ENCODE peak calls at places on chromosomes 5 and 9, in seven cellular contexts. One of them, this sample, is unnamed.

GRCh38 chr9:38644601-38645000 is 24.2 kb upstream of the ANKRD18A start:
- DNase-seq in GM12878: no peak
- DNase-seq in GM12891: no peak
- DNase-seq in H1: no peak
- DNase-seq in HepG2: no peak
- DNase-seq in K562: no peak
- DNase-seq in SK-N-SH: no peak
- DNase-seq in this sample: no peak

GRCh38 chr9:114392749-114393112 is 4.9 kb upstream of the AKNA start:
- DNase-seq in GM12878: no peak
- DNase-seq in GM12891: no peak
- DNase-seq in H1: no peak
- DNase-seq in HepG2: no peak
- DNase-seq in K562: peak
- DNase-seq in SK-N-SH: no peak
- DNase-seq in this sample: no peak

GRCh38 chr5:176776141-176776865 is 34.1 kb upstream of the UNC5A start:
- DNase-seq in GM12878: no peak
- DNase-seq in GM12891: no peak
- DNase-seq in H1: no peak
- DNase-seq in HepG2: no peak
- DNase-seq in K562: no peak
- DNase-seq in SK-N-SH: no peak
- DNase-seq in this sample: no peak

GRCh38 chr5:38783011-38783551 is 62.7 kb upstream of the OSMR start:
- DNase-seq in GM12878: no peak
- DNase-seq in GM12891: no peak
- DNase-seq in H1: no peak
- DNase-seq in HepG2: peak
- DNase-seq in K562: no peak
- DNase-seq in SK-N-SH: no peak
- DNase-seq in this sample: no peak

GRCh38 chr5:92559743-92560142 is 1021.3 kb downstream of the NR2F1-AS1 start:
- DNase-seq in GM12878: no peak
- DNase-seq in GM12891: no peak
- DNase-seq in H1: no peak
- DNase-seq in HepG2: no peak
- DNase-seq in K562: no peak
- DNase-seq in SK-N-SH: no peak
- DNase-seq in this sample: no peak

GRCh38 chr9:84647699-84648098 is 21.8 kb upstream of the NTRK2 start:
- DNase-seq in GM12878: no peak
- DNase-seq in GM12891: no peak
- DNase-seq in H1: no peak
- DNase-seq in HepG2: no peak
- DNase-seq in K562: no peak
- DNase-seq in SK-N-SH: no peak
- DNase-seq in this sample: no peak

GRCh38 chr5:127290019-127290945 is at the start of gene MEGF10:
- DNase-seq in GM12878: no peak
- DNase-seq in GM12891: peak
- DNase-seq in H1: no peak
- DNase-seq in HepG2: peak
- DNase-seq in K562: peak
- DNase-seq in SK-N-SH: peak
- DNase-seq in this sample: peak

GRCh38 chr9:107667700-107668099 is 178.1 kb upstream of the KLF4 start:
- DNase-seq in GM12878: no peak
- DNase-seq in GM12891: no peak
- DNase-seq in H1: no peak
- DNase-seq in HepG2: no peak
- DNase-seq in K562: no peak
- DNase-seq in SK-N-SH: no peak
- DNase-seq in this sample: no peak

GRCh38 chr5:15573594-15573993 is 73.6 kb downstream of the FBXL7 start:
- DNase-seq in GM12878: no peak
- DNase-seq in GM12891: no peak
- DNase-seq in H1: no peak
- DNase-seq in HepG2: no peak
- DNase-seq in K562: no peak
- DNase-seq in SK-N-SH: no peak
- DNase-seq in this sample: no peak

GRCh38 chr5:97150401-97150800 is 8.0 kb upstream of the LIX1 start:
- DNase-seq in GM12878: no peak
- DNase-seq in GM12891: no peak
- DNase-seq in H1: no peak
- DNase-seq in HepG2: no peak
- DNase-seq in K562: no peak
- DNase-seq in SK-N-SH: no peak
- DNase-seq in this sample: no peak

GRCh38 chr9:134960701-134961181 is 43.0 kb upstream of the FCN1 start:
- DNase-seq in GM12878: no peak
- DNase-seq in GM12891: no peak
- DNase-seq in H1: no peak
- DNase-seq in HepG2: no peak
- DNase-seq in K562: no peak
- DNase-seq in SK-N-SH: no peak
- DNase-seq in this sample: no peak

GRCh38 chr5:149423287-149424268 is 44.5 kb upstream of the IL17B start:
- DNase-seq in GM12878: no peak
- DNase-seq in GM12891: no peak
- DNase-seq in H1: no peak
- DNase-seq in HepG2: peak
- DNase-seq in K562: no peak
- DNase-seq in SK-N-SH: peak
- DNase-seq in this sample: no peak

GRCh38 chr5:11139471-11139870 is 378.4 kb upstream of the DAP start:
- DNase-seq in GM12878: no peak
- DNase-seq in GM12891: no peak
- DNase-seq in H1: no peak
- DNase-seq in HepG2: no peak
- DNase-seq in K562: no peak
- DNase-seq in SK-N-SH: no peak
- DNase-seq in this sample: no peak

GRCh38 chr9:72903103-72903502 is 49.8 kb downstream of the ALDH1A1 start:
- DNase-seq in GM12878: no peak
- DNase-seq in GM12891: no peak
- DNase-seq in H1: no peak
- DNase-seq in HepG2: no peak
- DNase-seq in K562: no peak
- DNase-seq in SK-N-SH: no peak
- DNase-seq in this sample: no peak

GRCh38 chr9:102113191-102113590 is 374.7 kb upstream of the GRIN3A start:
- DNase-seq in GM12878: no peak
- DNase-seq in GM12891: no peak
- DNase-seq in H1: no peak
- DNase-seq in HepG2: no peak
- DNase-seq in K562: no peak
- DNase-seq in SK-N-SH: no peak
- DNase-seq in this sample: no peak

GRCh38 chr5:127582723-127583370 is 65.4 kb downstream of the PRRC1 start:
- DNase-seq in GM12878: no peak
- DNase-seq in GM12891: no peak
- DNase-seq in H1: no peak
- DNase-seq in HepG2: no peak
- DNase-seq in K562: no peak
- DNase-seq in SK-N-SH: no peak
- DNase-seq in this sample: no peak

GRCh38 chr9:113634597-113635515 is 171.3 kb downstream of the RGS3 start:
- DNase-seq in GM12878: no peak
- DNase-seq in GM12891: no peak
- DNase-seq in H1: no peak
- DNase-seq in HepG2: peak
- DNase-seq in K562: no peak
- DNase-seq in SK-N-SH: no peak
- DNase-seq in this sample: no peak

GRCh38 chr5:176531902-176532493 is 5.2 kb downstream of the RNF44 start:
- DNase-seq in GM12878: no peak
- DNase-seq in GM12891: no peak
- DNase-seq in H1: no peak
- DNase-seq in HepG2: no peak
- DNase-seq in K562: no peak
- DNase-seq in SK-N-SH: no peak
- DNase-seq in this sample: no peak

GRCh38 chr9:133256686-133257091 is 18.3 kb downstream of the ABO start:
- DNase-seq in GM12878: no peak
- DNase-seq in GM12891: no peak
- DNase-seq in H1: no peak
- DNase-seq in HepG2: no peak
- DNase-seq in K562: no peak
- DNase-seq in SK-N-SH: no peak
- DNase-seq in this sample: no peak

GRCh38 chr9:130901498-130902203 is 5.0 kb upstream of the QRFP start:
- DNase-seq in GM12878: no peak
- DNase-seq in GM12891: no peak
- DNase-seq in H1: no peak
- DNase-seq in HepG2: no peak
- DNase-seq in K562: peak
- DNase-seq in SK-N-SH: no peak
- DNase-seq in this sample: no peak

GRCh38 chr9:135661801-135662560 is 1.1 kb upstream of the LCN9 start:
- DNase-seq in GM12878: no peak
- DNase-seq in GM12891: no peak
- DNase-seq in H1: no peak
- DNase-seq in HepG2: no peak
- DNase-seq in K562: no peak
- DNase-seq in SK-N-SH: peak
- DNase-seq in this sample: no peak

GRCh38 chr9:19154135-19154612 is 26.9 kb upstream of the PLIN2 start:
- DNase-seq in GM12878: no peak
- DNase-seq in GM12891: no peak
- DNase-seq in H1: no peak
- DNase-seq in HepG2: peak
- DNase-seq in K562: peak
- DNase-seq in SK-N-SH: no peak
- DNase-seq in this sample: no peak

DNA sequence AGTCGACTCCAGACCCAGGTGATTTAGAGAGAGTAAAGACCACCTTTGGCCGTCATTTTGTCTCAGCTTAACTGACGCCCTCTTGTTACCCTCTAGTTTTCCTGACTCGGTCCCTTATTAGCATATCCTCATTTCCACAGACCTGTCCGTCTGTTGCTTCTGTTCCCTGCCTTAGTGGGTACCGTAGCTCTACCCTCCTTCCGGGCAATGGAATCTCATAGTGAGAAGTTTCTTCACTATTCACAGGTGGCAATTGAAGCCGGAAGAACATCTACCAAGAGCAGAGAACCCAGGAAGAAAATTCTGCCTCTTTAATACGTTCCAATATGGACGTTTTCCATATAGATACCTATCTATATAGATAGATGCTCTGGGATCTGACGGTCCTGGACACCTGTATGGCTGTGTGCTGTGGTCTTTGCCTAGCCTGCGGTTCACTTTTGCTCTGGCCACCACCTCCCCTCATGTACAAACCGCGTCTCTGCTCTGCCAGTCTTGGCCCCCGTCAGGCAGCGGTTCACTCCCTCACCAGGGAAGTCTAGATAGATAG is 652 bp upstream of the TMEM161B start:
- DNase-seq in GM12878: peak
- DNase-seq in GM12891: no peak
- DNase-seq in H1: no peak
- DNase-seq in HepG2: peak
- DNase-seq in K562: no peak
- DNase-seq in SK-N-SH: peak
- DNase-seq in this sample: no peak
- TF ChIP-seq TAF1 in GM12878: no peak
- TF ChIP-seq TAF1 in GM12891: no peak
- TF ChIP-seq TAF1 in H1: no peak
- TF ChIP-seq TAF1 in HepG2: no peak
- TF ChIP-seq TAF1 in K562: no peak
- TF ChIP-seq TAF1 in SK-N-SH: no peak
- TF ChIP-seq TAF1 in this sample: no peak

GRCh38 chr9:75452512-75452911 is 364.2 kb downstream of the OSTF1 start:
- DNase-seq in GM12878: no peak
- DNase-seq in GM12891: no peak
- DNase-seq in H1: no peak
- DNase-seq in HepG2: no peak
- DNase-seq in K562: no peak
- DNase-seq in SK-N-SH: no peak
- DNase-seq in this sample: no peak
- TF ChIP-seq POLR2AphosphoS5 in GM12878: no peak
- TF ChIP-seq POLR2AphosphoS5 in GM12891: no peak
- TF ChIP-seq POLR2AphosphoS5 in H1: no peak
- TF ChIP-seq POLR2AphosphoS5 in HepG2: no peak
- TF ChIP-seq POLR2AphosphoS5 in K562: no peak
- TF ChIP-seq POLR2AphosphoS5 in SK-N-SH: no peak
- TF ChIP-seq POLR2AphosphoS5 in this sample: no peak

DNA sequence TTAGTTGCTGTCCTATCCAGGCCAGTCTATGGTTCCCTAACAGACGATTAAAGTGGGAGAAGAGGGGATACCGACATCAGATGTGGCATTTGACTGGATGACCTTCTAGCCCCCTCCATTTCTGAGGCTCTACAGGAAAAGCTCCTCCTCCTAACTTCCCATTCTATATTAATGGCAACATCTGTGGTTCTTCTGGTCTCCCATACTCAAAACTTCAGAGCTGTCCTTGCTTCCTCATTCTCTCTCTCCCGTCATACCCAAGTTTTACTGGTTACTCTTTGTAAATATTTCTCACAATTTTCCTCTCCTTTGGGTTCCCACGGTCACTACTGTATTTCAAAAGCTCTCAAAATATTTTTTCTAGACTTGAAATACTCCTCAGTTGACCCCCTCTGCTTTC is 36.0 kb upstream of the IL7R start:
- DNase-seq in GM12878: no peak
- DNase-seq in GM12891: no peak
- DNase-seq in H1: no peak
- DNase-seq in HepG2: no peak
- DNase-seq in K562: no peak
- DNase-seq in SK-N-SH: no peak
- DNase-seq in this sample: no peak
- TF ChIP-seq TAF1 in GM12878: no peak
- TF ChIP-seq TAF1 in GM12891: no peak
- TF ChIP-seq TAF1 in H1: no peak
- TF ChIP-seq TAF1 in HepG2: no peak
- TF ChIP-seq TAF1 in K562: no peak
- TF ChIP-seq TAF1 in SK-N-SH: no peak
- TF ChIP-seq TAF1 in this sample: no peak

DNA sequence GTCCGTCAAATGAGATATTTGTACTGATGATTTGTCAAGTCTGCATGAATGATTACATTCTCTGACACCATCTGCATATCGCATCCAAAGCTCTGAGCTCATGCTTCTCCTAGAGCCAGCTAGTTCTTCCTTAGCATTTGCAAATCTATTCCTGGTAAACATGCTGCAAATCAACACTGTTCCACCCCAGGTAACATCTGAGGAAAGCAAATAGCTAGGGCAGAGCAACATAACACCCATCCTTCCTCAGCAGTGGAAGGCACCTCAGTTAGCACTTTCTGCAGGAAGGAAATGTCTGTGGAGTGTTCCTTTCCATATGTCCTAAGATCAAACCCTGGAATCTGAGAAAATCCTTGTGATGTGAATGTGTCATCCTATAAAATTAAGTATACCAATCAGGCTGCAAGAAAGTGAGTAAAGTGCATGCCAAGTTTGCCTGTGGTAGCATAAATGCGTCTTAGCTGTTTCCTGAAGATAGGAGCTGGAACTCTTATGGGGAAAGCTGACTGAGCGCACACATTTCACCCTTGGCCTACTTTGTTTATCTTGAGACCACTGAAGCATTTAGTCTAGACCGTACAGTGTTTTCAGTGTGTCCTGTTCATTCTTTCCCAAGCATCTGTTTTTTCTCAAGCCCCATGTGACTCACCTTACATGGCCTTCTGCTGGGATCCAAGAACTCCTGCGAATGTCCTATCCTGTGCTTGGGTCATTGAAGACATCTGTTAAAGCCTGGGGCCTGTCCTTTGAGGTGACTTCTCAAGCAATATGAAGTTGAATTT is 50.9 kb upstream of the STARD4 start:
- DNase-seq in GM12878: no peak
- DNase-seq in GM12891: no peak
- DNase-seq in H1: no peak
- DNase-seq in HepG2: no peak
- DNase-seq in K562: no peak
- DNase-seq in SK-N-SH: no peak
- DNase-seq in this sample: no peak
- TF ChIP-seq POLR2AphosphoS5 in GM12878: no peak
- TF ChIP-seq POLR2AphosphoS5 in GM12891: no peak
- TF ChIP-seq POLR2AphosphoS5 in H1: no peak
- TF ChIP-seq POLR2AphosphoS5 in HepG2: no peak
- TF ChIP-seq POLR2AphosphoS5 in K562: no peak
- TF ChIP-seq POLR2AphosphoS5 in SK-N-SH: peak
- TF ChIP-seq POLR2AphosphoS5 in this sample: no peak

This sample was measured in GM12892.